ENCODE peak calls at places on chromosomes 11 and 22, in eight cellular contexts. N is NAMALWA; R is activated naive CD8-positive, alpha-beta T cell treated with anti-CD3 and anti-CD28 coated beads, Interleukin-2, amount 50 U/mL, for 24 hours; C is tibial nerve; U is stimulated activated CD4-positive, alpha-beta T cell treated with anti-CD3 and anti-CD28 coated beads, Interleukin-1b, Interleukin-23, amount 100 ng/mL, for 48 hours; X is RWPE1; T is myocyte; O is GM12865. K is an unnamed sample.
A peak's percentile ranks its signal among the peaks of the same experiment; 100 is the strongest.

GRCh38 chr11:28756977-28757376 is 648.8 kb downstream of the METTL15 start:
- DNase-seq in X (peak; percentile 59), T (peak; percentile 59), U (no peak), N (no peak), C (no peak), R (no peak), O (no peak), K (no peak)

GRCh38 chr22:50461979-50462540 is 12.8 kb downstream of the SBF1 start:
- DNase-seq in N (no peak), U (no peak), C (no peak), T (no peak), X (no peak), O (no peak), R (no peak), K (no peak)

GRCh38 chr22:29390270-29390669 is 1.9 kb upstream of the AP1B1 start:
- DNase-seq in U (no peak), N (no peak), O (no peak), X (no peak), R (no peak), T (no peak), C (no peak), K (no peak)

GRCh38 chr22:27638329-27639179 is 163.0 kb downstream of the MN1 start:
- DNase-seq in U (no peak), O (no peak), T (no peak), C (no peak), R (no peak), N (no peak), X (no peak), K (no peak)

GRCh38 chr22:27804683-27805297 is 3.2 kb upstream of the MN1 start:
- DNase-seq in U (peak; percentile 45), T (peak; percentile 78), N (peak; percentile 60), O (peak; percentile 53), R (peak; percentile 53), X (peak; percentile 20), C (peak; percentile 81), K (peak; percentile 64)

GRCh38 chr11:78037056-78037455 is 14.0 kb upstream of the KCTD14 start:
- DNase-seq in X (no peak), U (no peak), O (no peak), R (no peak), N (no peak), C (no peak), T (peak; percentile 28), K (peak; percentile 77)

GRCh38 chr11:97683733-97684132 is 1293.9 kb downstream of the JRKL start:
- DNase-seq in T (no peak), N (peak; percentile 10), O (peak; percentile 21), R (no peak), X (peak; percentile 2), C (no peak), U (no peak), K (no peak)

GRCh38 chr11:8689726-8690255 is 7.2 kb downstream of the RPL27A start:
- DNase-seq in X (no peak), U (no peak), R (no peak), N (no peak), O (no peak), T (no peak), C (no peak), K (no peak)

GRCh38 chr11:64164392-64165312 is 1.3 kb downstream of the MACROD1 start:
- DNase-seq in X (no peak), R (no peak), N (peak; percentile 52), C (no peak), U (no peak), T (peak; percentile 97), O (no peak), K (no peak)

GRCh38 chr11:106619320-106619990 is 398.8 kb downstream of the GUCY1A2 start:
- DNase-seq in R (no peak), C (no peak), O (no peak), X (no peak), U (no peak), N (no peak), T (no peak), K (no peak)

GRCh38 chr22:20656902-20657836 is 116.7 kb upstream of the SERPIND1 start:
- DNase-seq in U (no peak), T (no peak), R (no peak), N (peak; percentile 21), X (no peak), O (no peak), C (no peak), K (no peak)

GRCh38 chr11:31628111-31628510 is 118.5 kb downstream of the ELP4 start:
- DNase-seq in X (no peak), N (no peak), O (no peak), T (no peak), C (no peak), U (no peak), R (no peak), K (no peak)

GRCh38 chr11:95451682-95452081 is 220.7 kb upstream of the SESN3 start:
- DNase-seq in X (peak; percentile 65), U (no peak), T (no peak), O (no peak), C (no peak), N (no peak), R (no peak), K (no peak)

GRCh38 chr11:114551060-114551459 is 8.6 kb downstream of the NXPE1 start:
- DNase-seq in N (no peak), U (no peak), T (no peak), O (no peak), X (no peak), R (no peak), C (no peak), K (no peak)

GRCh38 chr11:3710485-3711259 is 39.5 kb upstream of the CHRNA10 start:
- DNase-seq in R (no peak), O (no peak), C (no peak), X (no peak), N (no peak), T (no peak), U (no peak), K (no peak)

GRCh38 chr11:61369372-61370348 is 7.5 kb downstream of the TMEM138 start:
- DNase-seq in N (no peak), T (peak; percentile 100), X (peak; percentile 87), O (peak; percentile 74), U (no peak), R (no peak), C (peak; percentile 57), K (no peak)

GRCh38 chr11:10605941-10606381 is 37.5 kb upstream of the LYVE1 start:
- DNase-seq in C (peak; percentile 41), U (no peak), N (no peak), T (peak; percentile 72), X (no peak), O (no peak), R (no peak), K (no peak)

GRCh38 chr11:87081358-87081757 is 43.6 kb downstream of the TMEM135 start:
- DNase-seq in U (no peak), C (no peak), N (no peak), R (no peak), T (no peak), X (no peak), O (peak; percentile 32), K (no peak)

GRCh38 chr11:69878144-69878883 is 59.1 kb upstream of the FGF3 start:
- DNase-seq in X (no peak), U (no peak), N (no peak), R (no peak), C (no peak), T (no peak), O (no peak), K (no peak)

GRCh38 chr11:114563077-114563476 is 3.4 kb upstream of the NXPE1 start:
- DNase-seq in O (no peak), C (no peak), N (no peak), U (no peak), T (peak; percentile 2), R (no peak), X (peak; percentile 26), K (no peak)

GRCh38 chr22:46043339-46043738 is 66.4 kb upstream of the WNT7B start:
- DNase-seq in T (peak; percentile 28), X (no peak), R (no peak), U (no peak), C (no peak), N (no peak), O (no peak), K (no peak)

GRCh38 chr11:83150450-83150849 is 6.5 kb upstream of the PCF11 start:
- DNase-seq in X (no peak), O (no peak), T (no peak), R (no peak), N (no peak), C (no peak), U (no peak), K (no peak)

GRCh38 chr22:23536821-23537345 is 43.2 kb downstream of the IGLL1 start:
- DNase-seq in R (no peak), T (no peak), C (no peak), O (no peak), N (no peak), U (no peak), X (no peak), K (no peak)

K was measured in upper lobe of left lung.